ENCODE peak calls at places on chromosomes 16 and 17, in four cellular contexts. One of them, this sample, is unnamed.

GRCh38 chr16:27718136-27718766 is 168.3 kb downstream of the KATNIP start:
- DNase-seq in right atrium auricular region: no peak
- DNase-seq in nephron progenitor cell: no peak
- DNase-seq in ELR: no peak
- DNase-seq in this sample: no peak

GRCh38 chr17:7992924-7993323 is 9.5 kb upstream of the GUCY2D start:
- DNase-seq in ELR: no peak
- DNase-seq in right atrium auricular region: no peak
- DNase-seq in nephron progenitor cell: no peak
- DNase-seq in this sample: no peak

GRCh38 chr16:84412262-84412661 is 43.9 kb downstream of the ATP2C2 start:
- DNase-seq in nephron progenitor cell: no peak
- DNase-seq in right atrium auricular region: no peak
- DNase-seq in ELR: no peak
- DNase-seq in this sample: no peak

GRCh38 chr16:73965591-73965990 is 331.0 kb upstream of the PSMD7 start:
- DNase-seq in nephron progenitor cell: no peak
- DNase-seq in ELR: no peak
- DNase-seq in right atrium auricular region: no peak
- DNase-seq in this sample: no peak

GRCh38 chr17:42276609-42277341 is 584 bp upstream of the STAT5B start:
- DNase-seq in right atrium auricular region: peak; percentile 84
- DNase-seq in nephron progenitor cell: peak; percentile 39
- DNase-seq in ELR: peak; percentile 87
- DNase-seq in this sample: no peak

GRCh38 chr17:9905902-9906301 is 831 bp upstream of the RCVRN start:
- DNase-seq in right atrium auricular region: no peak
- DNase-seq in ELR: peak; percentile 18
- DNase-seq in nephron progenitor cell: peak; percentile 57
- DNase-seq in this sample: no peak

GRCh38 chr17:867896-868489 is 85.8 kb downstream of the MRM3 start:
- DNase-seq in ELR: no peak
- DNase-seq in nephron progenitor cell: no peak
- DNase-seq in right atrium auricular region: no peak
- DNase-seq in this sample: no peak

GRCh38 chr17:66716236-66717026 is 118.5 kb upstream of the CACNG5 start:
- DNase-seq in nephron progenitor cell: peak; percentile 22
- DNase-seq in right atrium auricular region: peak; percentile 53
- DNase-seq in ELR: peak; percentile 13
- DNase-seq in this sample: no peak

GRCh38 chr17:78412403-78412802 is 34.0 kb downstream of the PGS1 start:
- DNase-seq in right atrium auricular region: no peak
- DNase-seq in nephron progenitor cell: no peak
- DNase-seq in ELR: peak; percentile 61
- DNase-seq in this sample: no peak

This sample was measured in vagina.